ENCODE peak calls at places on chromosomes 6 and 20, in eight cellular contexts. K is nephron progenitor cell, P is neural crest cell, Q is HCT116, E is psoas muscle, Z is coronary artery, O is omental fat pad, S is foreskin fibroblast. Y is an unnamed sample.

GRCh38 chr6:143264291-143264834 is 186.1 kb downstream of the ADAT2 start:
- DNase-seq in K (no peak), P (no peak), Q (no peak), Z (no peak), O (no peak), S (no peak), E (no peak), Y (no peak)

GRCh38 chr20:52996726-52997125 is 24.6 kb downstream of the TSHZ2 start:
- DNase-seq in K (no peak), Q (no peak), E (no peak), P (no peak), Z (no peak), O (no peak), S (no peak), Y (no peak)

GRCh38 chr6:137471951-137472350 is 22.2 kb downstream of the OLIG3 start:
- DNase-seq in S (no peak), P (no peak), E (no peak), Z (no peak), K (no peak), O (no peak), Q (no peak), Y (no peak)

GRCh38 chr6:156154896-156155295 is 622.3 kb upstream of the ARID1B start:
- DNase-seq in E (no peak), P (no peak), S (no peak), Q (no peak), O (no peak), Z (no peak), K (no peak), Y (no peak)

GRCh38 chr6:5656226-5656625 is 350.5 kb downstream of the NRN1 start:
- DNase-seq in Q (no peak), E (no peak), S (no peak), Z (no peak), P (no peak), O (no peak), K (no peak), Y (no peak)

GRCh38 chr6:105851586-105851985 is 234.6 kb upstream of the PRDM1 start:
- DNase-seq in Q (no peak), Z (no peak), O (no peak), K (no peak), P (no peak), E (no peak), S (no peak), Y (no peak)

GRCh38 chr20:36866681-36867485 is 9.1 kb upstream of the TLDC2 start:
- DNase-seq in O (no peak), K (no peak), P (no peak), S (no peak), Z (no peak), Q (no peak), E (no peak), Y (no peak)

GRCh38 chr20:24378651-24379050 is 90.8 kb upstream of the SYNDIG1 start:
- DNase-seq in Q (no peak), S (no peak), E (no peak), P (no peak), O (no peak), Z (peak), K (no peak), Y (no peak)

GRCh38 chr20:17725094-17725835 is 25.5 kb downstream of the BANF2 start:
- DNase-seq in P (no peak), Z (no peak), K (no peak), S (no peak), E (no peak), O (no peak), Q (no peak), Y (no peak)

GRCh38 chr6:54892831-54893230 is 46.3 kb downstream of the FAM83B start:
- DNase-seq in Q (peak), E (no peak), O (no peak), K (no peak), P (no peak), Z (no peak), S (peak), Y (no peak)

GRCh38 chr6:22765015-22765414 is 195.6 kb downstream of the HDGFL1 start:
- DNase-seq in E (no peak), P (no peak), Q (no peak), S (no peak), O (no peak), K (no peak), Z (no peak), Y (no peak)

GRCh38 chr20:48471176-48471575 is 356.6 kb downstream of the PREX1 start:
- DNase-seq in S (no peak), Z (no peak), O (no peak), P (no peak), Q (no peak), K (no peak), E (no peak), Y (no peak)

GRCh38 chr20:54158856-54159418 is 14.8 kb downstream of the CYP24A1 start:
- DNase-seq in Q (no peak), Z (no peak), O (no peak), S (no peak), P (no peak), E (no peak), K (no peak), Y (no peak)

GRCh38 chr6:7000825-7001777 is 106.7 kb upstream of the RREB1 start:
- DNase-seq in S (no peak), O (no peak), E (no peak), P (no peak), Q (no peak), Z (no peak), K (no peak), Y (no peak)

GRCh38 chr20:8223096-8223870 is 91.2 kb downstream of the PLCB1 start:
- DNase-seq in S (peak), Z (no peak), P (no peak), Q (no peak), E (no peak), O (no peak), K (no peak), Y (no peak)

GRCh38 chr6:144064831-144065668 is 30.3 kb downstream of the SF3B5 start:
- DNase-seq in S (no peak), K (no peak), E (no peak), Z (no peak), P (no peak), O (no peak), Q (no peak), Y (no peak)

GRCh38 chr6:132830236-132830799 is 15.9 kb downstream of the RPS12 start:
- DNase-seq in Z (no peak), Q (no peak), S (no peak), P (no peak), K (no peak), E (no peak), O (no peak), Y (peak)

GRCh38 chr6:37357860-37358259 is 4.1 kb downstream of the RNF8 start:
- DNase-seq in Z (no peak), S (no peak), E (no peak), P (no peak), K (no peak), O (no peak), Q (no peak), Y (no peak)

GRCh38 chr20:44861547-44862006 is 23.9 kb upstream of the YWHAB start:
- DNase-seq in E (peak), P (no peak), Q (no peak), S (peak), O (no peak), Z (peak), K (no peak), Y (no peak)

GRCh38 chr6:147972436-147972835 is 370.2 kb upstream of the SASH1 start:
- DNase-seq in Z (no peak), O (no peak), P (no peak), Q (no peak), S (no peak), K (no peak), E (no peak), Y (no peak)

GRCh38 chr6:27505209-27506027 is 32.5 kb upstream of the ZNF184 start:
- DNase-seq in K (peak), E (no peak), S (peak), Q (peak), O (no peak), P (no peak), Z (no peak), Y (peak)

GRCh38 chr20:37956099-37956498 is 53.2 kb downstream of the VSTM2L start:
- DNase-seq in O (no peak), K (no peak), Z (no peak), E (no peak), Q (no peak), P (no peak), S (peak), Y (no peak)

GRCh38 chr6:87078983-87079616 is 15.8 kb downstream of the CGA start:
- DNase-seq in K (peak), O (no peak), P (peak), Z (no peak), S (peak), Q (peak), E (peak), Y (peak)

GRCh38 chr20:56608376-56608775 is 20.7 kb upstream of the TFAP2C start:
- DNase-seq in Z (no peak), S (no peak), E (no peak), P (no peak), K (no peak), O (no peak), Q (no peak), Y (no peak)

GRCh38 chr20:56606174-56606945 is 22.7 kb upstream of the TFAP2C start:
- DNase-seq in E (no peak), P (no peak), S (no peak), K (no peak), Z (no peak), Q (peak), O (no peak), Y (peak)

GRCh38 chr20:56610098-56610497 is 19.0 kb upstream of the TFAP2C start:
- DNase-seq in P (no peak), E (no peak), O (no peak), K (no peak), Q (no peak), Z (no peak), S (no peak), Y (no peak)

GRCh38 chr20:56607061-56607704 is 21.9 kb upstream of the TFAP2C start:
- DNase-seq in K (no peak), O (no peak), E (no peak), P (no peak), S (no peak), Z (no peak), Q (no peak), Y (no peak)

DNA sequence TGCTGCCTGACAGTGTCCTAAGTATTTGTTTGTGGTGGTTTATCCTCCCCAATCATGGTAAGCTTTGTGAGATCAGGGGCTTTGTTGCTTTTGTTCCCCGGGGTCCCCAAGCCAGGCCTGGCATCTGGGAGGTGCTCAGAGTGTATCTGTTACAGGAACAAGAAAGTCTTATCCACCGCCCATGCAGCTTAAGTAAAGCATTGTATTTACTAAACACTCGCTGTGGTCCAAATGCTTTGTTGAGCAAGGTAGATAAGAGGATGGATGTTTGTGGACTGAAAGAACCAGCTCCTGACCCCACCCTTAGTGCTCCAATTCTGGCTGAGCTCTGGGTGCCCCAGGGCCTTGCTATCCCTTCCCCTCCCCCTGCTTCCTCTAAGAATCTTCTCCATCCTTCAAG is 19.8 kb upstream of the TFAP2C start:
- DNase-seq in P (no peak), E (no peak), Z (no peak), Q (no peak), S (no peak), K (no peak), O (no peak), Y (no peak)
- TF ChIP-seq CTCF in P (no peak), E (no peak), Z (no peak), Q (no peak), S (no peak), K (no peak), O (no peak), Y (no peak)

DNA sequence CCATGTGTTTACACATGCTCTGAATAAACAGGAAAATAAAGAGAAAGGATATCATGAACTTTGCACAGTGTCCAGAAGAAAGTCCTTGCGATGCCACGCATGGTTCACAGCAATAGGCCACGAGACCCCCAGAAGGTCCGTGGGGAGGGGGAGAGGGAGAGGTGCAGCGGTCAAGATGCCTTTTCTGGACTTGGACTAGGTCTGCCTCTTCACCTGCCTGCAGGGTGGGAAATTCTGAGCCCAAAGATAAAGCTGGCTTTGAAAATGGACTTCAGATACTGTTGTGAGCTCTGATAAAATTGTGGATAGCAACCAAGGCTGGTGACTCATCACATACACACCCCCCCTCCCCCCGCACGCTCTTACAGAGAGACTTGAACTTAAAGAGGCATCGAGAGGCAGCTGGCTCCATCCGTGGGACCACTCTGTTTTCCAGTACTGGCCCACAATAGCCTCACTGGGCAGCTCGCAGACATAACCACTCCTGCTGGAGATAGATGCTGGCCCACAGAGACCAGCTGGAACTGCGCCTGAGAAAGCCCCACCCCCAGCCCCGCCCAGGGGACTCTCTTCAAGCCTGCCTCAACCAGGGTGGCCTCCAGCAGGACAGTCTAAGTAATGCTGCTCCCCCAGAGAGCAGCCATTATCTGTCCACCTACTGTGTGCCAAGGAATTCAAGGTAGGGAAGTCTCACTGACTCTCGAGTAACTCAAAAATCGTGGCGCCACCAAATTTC is 21.2 kb upstream of the NFATC2 start:
- DNase-seq in E (peak), P (no peak), O (peak), Z (peak), Q (peak), K (peak), S (peak), Y (peak)
- TF ChIP-seq CTCF in E (no peak), P (no peak), O (no peak), Z (no peak), Q (peak), K (no peak), S (no peak), Y (no peak)

GRCh38 chr20:23357767-23358562 is 4.0 kb upstream of the GZF1 start:
- DNase-seq in S (peak), O (peak), E (peak), Q (peak), Z (peak), P (peak), K (peak), Y (peak)
- TF ChIP-seq CTCF in S (no peak), O (no peak), E (no peak), Q (no peak), Z (no peak), P (no peak), K (no peak), Y (no peak)

DNA sequence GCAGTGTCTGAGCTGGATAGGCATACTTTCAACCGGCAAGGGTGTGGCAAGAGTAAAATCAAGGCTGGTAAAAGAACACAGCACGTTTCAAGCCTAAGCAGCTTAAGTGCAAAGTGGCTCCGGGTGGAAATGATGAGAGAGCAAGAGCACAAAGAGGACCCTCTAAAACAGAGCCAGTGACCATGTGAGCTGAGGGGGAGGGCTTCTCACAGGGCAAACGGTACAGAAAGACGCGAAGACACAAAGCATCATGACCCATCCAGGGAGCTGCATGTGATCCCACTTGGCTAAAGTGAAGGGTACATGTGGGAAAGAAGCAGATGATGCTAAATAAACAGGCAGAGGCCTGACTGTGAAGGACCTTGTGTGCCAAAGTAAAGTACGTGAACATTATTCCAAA is 25.7 kb downstream of the FKBP5 start:
- DNase-seq in P (no peak), K (no peak), O (no peak), S (no peak), Q (no peak), Z (no peak), E (no peak), Y (no peak)
- TF ChIP-seq CTCF in P (no peak), K (no peak), O (no peak), S (no peak), Q (no peak), Z (no peak), E (no peak), Y (no peak)

GRCh38 chr6:139173172-139173571 is 38.3 kb downstream of the HECA start:
- DNase-seq in E (no peak), Z (no peak), Q (no peak), K (no peak), P (no peak), S (no peak), O (no peak), Y (peak)
- TF ChIP-seq CTCF in E (no peak), Z (no peak), Q (peak), K (no peak), P (no peak), S (no peak), O (no peak), Y (no peak)

GRCh38 chr20:3749689-3750639 is 17.5 kb downstream of the HSPA12B start:
- DNase-seq in P (peak), Q (no peak), O (no peak), E (no peak), S (no peak), K (peak), Z (no peak), Y (peak)

GRCh38 chr20:3752386-3752759 is 15.2 kb downstream of the ADISSP start:
- DNase-seq in P (no peak), Q (no peak), Z (no peak), K (no peak), E (no peak), S (no peak), O (no peak), Y (no peak)

GRCh38 chr20:3753098-3753497 is 14.5 kb downstream of the ADISSP start:
- DNase-seq in S (peak), O (peak), P (peak), K (peak), E (no peak), Q (peak), Z (no peak), Y (peak)

GRCh38 chr20:3751664-3752385 is 15.7 kb downstream of the ADISSP start:
- DNase-seq in P (no peak), O (no peak), E (peak), S (no peak), Z (no peak), Q (no peak), K (peak), Y (peak)

DNA sequence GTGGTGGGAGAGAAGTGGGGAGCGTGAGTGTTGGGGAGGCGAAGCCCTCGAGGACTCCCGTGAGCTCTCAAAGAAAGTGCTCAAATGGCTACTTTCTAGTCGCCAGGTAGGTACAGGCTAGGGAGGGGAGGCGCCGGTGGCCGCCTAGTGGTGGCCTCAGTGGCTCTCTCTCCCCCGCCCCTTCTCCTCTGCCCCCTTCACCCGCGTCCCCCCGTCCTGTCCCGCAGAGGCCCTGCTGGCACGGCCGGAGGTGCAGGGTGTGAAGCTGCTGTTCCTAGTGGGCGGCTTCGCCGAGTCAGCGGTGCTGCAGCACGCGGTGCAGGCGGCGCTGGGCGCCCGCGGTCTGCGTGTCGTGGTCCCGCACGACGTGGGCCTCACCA is 16.3 kb downstream of the ADISSP start:
- DNase-seq in S (no peak), K (no peak), Q (no peak), Z (no peak), E (no peak), O (no peak), P (no peak), Y (no peak)
- TF ChIP-seq CTCF in S (no peak), K (no peak), Q (no peak), Z (no peak), E (no peak), O (no peak), P (peak), Y (no peak)

GRCh38 chr6:12245763-12246720 is 44.1 kb upstream of the EDN1 start:
- DNase-seq in K (no peak), O (no peak), S (no peak), Z (no peak), P (no peak), Q (no peak), E (no peak), Y (no peak)
- TF ChIP-seq CTCF in K (no peak), O (no peak), S (no peak), Z (no peak), P (no peak), Q (no peak), E (no peak), Y (no peak)

GRCh38 chr20:35571566-35571965 is 29.7 kb downstream of the ERGIC3 start:
- DNase-seq in S (no peak), O (no peak), E (no peak), Z (no peak), K (no peak), Q (no peak), P (no peak), Y (no peak)

GRCh38 chr20:35563834-35564233 is 22.0 kb downstream of the ERGIC3 start:
- DNase-seq in Q (no peak), S (no peak), P (no peak), Z (no peak), K (no peak), O (no peak), E (no peak), Y (no peak)

GRCh38 chr20:35572838-35573237 is 31.0 kb downstream of the ERGIC3 start:
- DNase-seq in Q (no peak), K (no peak), P (no peak), E (no peak), S (no peak), O (no peak), Z (no peak), Y (no peak)

GRCh38 chr20:35564905-35565304 is 23.0 kb downstream of the ERGIC3 start:
- DNase-seq in P (no peak), O (no peak), E (no peak), Q (no peak), S (no peak), Z (no peak), K (no peak), Y (no peak)

DNA sequence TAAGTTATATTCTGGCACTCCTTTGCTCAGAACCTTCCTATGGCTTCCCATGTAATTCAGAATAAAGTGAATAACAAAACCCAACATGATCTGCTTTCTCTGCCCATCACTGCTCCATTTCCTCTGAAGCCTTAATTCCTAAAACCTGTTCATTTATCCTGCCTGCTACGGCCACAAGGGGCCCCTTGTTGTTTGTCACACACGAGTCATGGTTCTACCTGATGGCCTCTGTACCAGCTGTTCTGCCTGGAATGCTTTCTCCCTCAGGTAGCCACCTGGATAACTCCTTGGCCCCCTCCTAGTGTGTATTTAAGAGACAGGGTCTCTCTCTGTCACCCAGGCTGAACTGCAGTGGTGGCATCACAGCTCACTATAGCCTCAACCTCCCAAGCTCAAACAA is 26.8 kb downstream of the ERGIC3 start:
- DNase-seq in P (no peak), Q (peak), E (no peak), O (no peak), K (no peak), S (no peak), Z (no peak), Y (peak)
- TF ChIP-seq CTCF in P (peak), Q (peak), E (no peak), O (no peak), K (peak), S (peak), Z (no peak), Y (peak)

GRCh38 chr6:112600168-112600567 is 253.0 kb downstream of the RFPL4B start:
- DNase-seq in K (no peak), P (no peak), Z (no peak), O (no peak), Q (no peak), S (no peak), E (no peak), Y (no peak)
- TF ChIP-seq CTCF in K (no peak), P (peak), Z (no peak), O (no peak), Q (peak), S (no peak), E (no peak), Y (no peak)

Y was measured in Calu3.